ENCODE peak calls at places on chromosomes 3 and 15, in ten cellular contexts. One of them, this sample, is unnamed.

GRCh38 chr3:197125601-197126000 is 96.0 kb upstream of the MELTF start:
- DNase-seq in activated CD4-positive, CD25-positive, alpha-beta regulatory T cell treated with anti-CD3 and anti-CD28 coated beads, Interleukin-2, amount 50 U/mL, for 72 hours: no peak
- DNase-seq in stimulated activated naive B cell treated with anti-CD40 and anti-IgM and Interleukin-4, amounts not matched to agents 10 μg/mL and 1 μg/mL and 100 μg/mL, for 72 hours: no peak
- DNase-seq in AG10803: peak
- DNase-seq in left colon: no peak
- DNase-seq in frontal cortex: no peak
- DNase-seq in activated naive CD8-positive, alpha-beta T cell treated with anti-CD3 and anti-CD28 coated beads for 36 hours: no peak
- DNase-seq in right cardiac atrium: no peak
- DNase-seq in HT1080: peak
- DNase-seq in stimulated activated CD4-positive, alpha-beta T cell treated with anti-CD3 and anti-CD28 coated beads, Interleukin-15, amount 100 ng/mL, for 24 hours: no peak
- DNase-seq in this sample: no peak

GRCh38 chr3:32334675-32335074 is 57.0 kb upstream of the CMTM7 start:
- DNase-seq in frontal cortex: no peak
- DNase-seq in AG10803: no peak
- DNase-seq in HT1080: peak
- DNase-seq in activated CD4-positive, CD25-positive, alpha-beta regulatory T cell treated with anti-CD3 and anti-CD28 coated beads, Interleukin-2, amount 50 U/mL, for 72 hours: peak
- DNase-seq in left colon: no peak
- DNase-seq in stimulated activated CD4-positive, alpha-beta T cell treated with anti-CD3 and anti-CD28 coated beads, Interleukin-15, amount 100 ng/mL, for 24 hours: peak
- DNase-seq in stimulated activated naive B cell treated with anti-CD40 and anti-IgM and Interleukin-4, amounts not matched to agents 10 μg/mL and 1 μg/mL and 100 μg/mL, for 72 hours: no peak
- DNase-seq in right cardiac atrium: no peak
- DNase-seq in activated naive CD8-positive, alpha-beta T cell treated with anti-CD3 and anti-CD28 coated beads for 36 hours: peak
- DNase-seq in this sample: no peak

GRCh38 chr15:30984542-30984941 is 6.9 kb downstream of the MTMR10 start:
- DNase-seq in right cardiac atrium: no peak
- DNase-seq in AG10803: no peak
- DNase-seq in HT1080: no peak
- DNase-seq in stimulated activated CD4-positive, alpha-beta T cell treated with anti-CD3 and anti-CD28 coated beads, Interleukin-15, amount 100 ng/mL, for 24 hours: no peak
- DNase-seq in activated CD4-positive, CD25-positive, alpha-beta regulatory T cell treated with anti-CD3 and anti-CD28 coated beads, Interleukin-2, amount 50 U/mL, for 72 hours: no peak
- DNase-seq in frontal cortex: peak
- DNase-seq in activated naive CD8-positive, alpha-beta T cell treated with anti-CD3 and anti-CD28 coated beads for 36 hours: no peak
- DNase-seq in left colon: no peak
- DNase-seq in stimulated activated naive B cell treated with anti-CD40 and anti-IgM and Interleukin-4, amounts not matched to agents 10 μg/mL and 1 μg/mL and 100 μg/mL, for 72 hours: no peak
- DNase-seq in this sample: no peak

GRCh38 chr3:33440328-33440577 is at the start of gene UBP1:
- DNase-seq in left colon: no peak
- DNase-seq in activated CD4-positive, CD25-positive, alpha-beta regulatory T cell treated with anti-CD3 and anti-CD28 coated beads, Interleukin-2, amount 50 U/mL, for 72 hours: peak
- DNase-seq in HT1080: no peak
- DNase-seq in stimulated activated CD4-positive, alpha-beta T cell treated with anti-CD3 and anti-CD28 coated beads, Interleukin-15, amount 100 ng/mL, for 24 hours: peak
- DNase-seq in right cardiac atrium: peak
- DNase-seq in frontal cortex: no peak
- DNase-seq in activated naive CD8-positive, alpha-beta T cell treated with anti-CD3 and anti-CD28 coated beads for 36 hours: peak
- DNase-seq in AG10803: no peak
- DNase-seq in stimulated activated naive B cell treated with anti-CD40 and anti-IgM and Interleukin-4, amounts not matched to agents 10 μg/mL and 1 μg/mL and 100 μg/mL, for 72 hours: no peak
- DNase-seq in this sample: peak

GRCh38 chr3:12926660-12927059 is 85.3 kb upstream of the RPL32 start:
- DNase-seq in right cardiac atrium: no peak
- DNase-seq in stimulated activated naive B cell treated with anti-CD40 and anti-IgM and Interleukin-4, amounts not matched to agents 10 μg/mL and 1 μg/mL and 100 μg/mL, for 72 hours: no peak
- DNase-seq in activated CD4-positive, CD25-positive, alpha-beta regulatory T cell treated with anti-CD3 and anti-CD28 coated beads, Interleukin-2, amount 50 U/mL, for 72 hours: no peak
- DNase-seq in stimulated activated CD4-positive, alpha-beta T cell treated with anti-CD3 and anti-CD28 coated beads, Interleukin-15, amount 100 ng/mL, for 24 hours: no peak
- DNase-seq in frontal cortex: no peak
- DNase-seq in activated naive CD8-positive, alpha-beta T cell treated with anti-CD3 and anti-CD28 coated beads for 36 hours: no peak
- DNase-seq in left colon: no peak
- DNase-seq in AG10803: no peak
- DNase-seq in HT1080: no peak
- DNase-seq in this sample: no peak

GRCh38 chr15:67168694-67169093 is 85.8 kb downstream of the AAGAB start:
- DNase-seq in stimulated activated CD4-positive, alpha-beta T cell treated with anti-CD3 and anti-CD28 coated beads, Interleukin-15, amount 100 ng/mL, for 24 hours: no peak
- DNase-seq in HT1080: no peak
- DNase-seq in activated naive CD8-positive, alpha-beta T cell treated with anti-CD3 and anti-CD28 coated beads for 36 hours: no peak
- DNase-seq in stimulated activated naive B cell treated with anti-CD40 and anti-IgM and Interleukin-4, amounts not matched to agents 10 μg/mL and 1 μg/mL and 100 μg/mL, for 72 hours: no peak
- DNase-seq in frontal cortex: no peak
- DNase-seq in left colon: no peak
- DNase-seq in AG10803: no peak
- DNase-seq in right cardiac atrium: no peak
- DNase-seq in activated CD4-positive, CD25-positive, alpha-beta regulatory T cell treated with anti-CD3 and anti-CD28 coated beads, Interleukin-2, amount 50 U/mL, for 72 hours: no peak
- DNase-seq in this sample: no peak

GRCh38 chr3:158713094-158713499 is 19.2 kb downstream of the RARRES1 start:
- DNase-seq in activated CD4-positive, CD25-positive, alpha-beta regulatory T cell treated with anti-CD3 and anti-CD28 coated beads, Interleukin-2, amount 50 U/mL, for 72 hours: no peak
- DNase-seq in activated naive CD8-positive, alpha-beta T cell treated with anti-CD3 and anti-CD28 coated beads for 36 hours: no peak
- DNase-seq in HT1080: peak
- DNase-seq in stimulated activated naive B cell treated with anti-CD40 and anti-IgM and Interleukin-4, amounts not matched to agents 10 μg/mL and 1 μg/mL and 100 μg/mL, for 72 hours: no peak
- DNase-seq in left colon: peak
- DNase-seq in stimulated activated CD4-positive, alpha-beta T cell treated with anti-CD3 and anti-CD28 coated beads, Interleukin-15, amount 100 ng/mL, for 24 hours: no peak
- DNase-seq in frontal cortex: no peak
- DNase-seq in right cardiac atrium: peak
- DNase-seq in AG10803: no peak
- DNase-seq in this sample: no peak

GRCh38 chr3:38578081-38578475 is 71.4 kb downstream of the SCN5A start:
- DNase-seq in frontal cortex: no peak
- DNase-seq in right cardiac atrium: no peak
- DNase-seq in HT1080: no peak
- DNase-seq in stimulated activated naive B cell treated with anti-CD40 and anti-IgM and Interleukin-4, amounts not matched to agents 10 μg/mL and 1 μg/mL and 100 μg/mL, for 72 hours: no peak
- DNase-seq in activated naive CD8-positive, alpha-beta T cell treated with anti-CD3 and anti-CD28 coated beads for 36 hours: no peak
- DNase-seq in left colon: peak
- DNase-seq in activated CD4-positive, CD25-positive, alpha-beta regulatory T cell treated with anti-CD3 and anti-CD28 coated beads, Interleukin-2, amount 50 U/mL, for 72 hours: no peak
- DNase-seq in AG10803: no peak
- DNase-seq in stimulated activated CD4-positive, alpha-beta T cell treated with anti-CD3 and anti-CD28 coated beads, Interleukin-15, amount 100 ng/mL, for 24 hours: no peak
- DNase-seq in this sample: peak

GRCh38 chr3:44206301-44206700 is 35.4 kb upstream of the TOPAZ1 start:
- DNase-seq in left colon: no peak
- DNase-seq in stimulated activated naive B cell treated with anti-CD40 and anti-IgM and Interleukin-4, amounts not matched to agents 10 μg/mL and 1 μg/mL and 100 μg/mL, for 72 hours: no peak
- DNase-seq in AG10803: no peak
- DNase-seq in activated CD4-positive, CD25-positive, alpha-beta regulatory T cell treated with anti-CD3 and anti-CD28 coated beads, Interleukin-2, amount 50 U/mL, for 72 hours: no peak
- DNase-seq in stimulated activated CD4-positive, alpha-beta T cell treated with anti-CD3 and anti-CD28 coated beads, Interleukin-15, amount 100 ng/mL, for 24 hours: no peak
- DNase-seq in frontal cortex: no peak
- DNase-seq in activated naive CD8-positive, alpha-beta T cell treated with anti-CD3 and anti-CD28 coated beads for 36 hours: no peak
- DNase-seq in right cardiac atrium: no peak
- DNase-seq in HT1080: no peak
- DNase-seq in this sample: no peak